ENCODE peak calls at places on chromosome 6, in ten cellular contexts. C is CD8-positive, alpha-beta memory T cell; U is Right ventricle myocardium inferior; L is AG04450; I is GM23338; O is SW480; M is NCI-H524; P is stimulated activated CD4-positive, alpha-beta T cell treated with anti-CD3 and anti-CD28 coated beads, Interleukin-15, amount 100 ng/mL, for 24 hours; W is NCI-H2171 treated with DMSO at 0.1 percent for 48 hours; G is kidney epithelial cell. N is an unnamed sample.

GRCh38 chr6:142323377-142323776 is 21.6 kb downstream of the ADGRG6 start:
- DNase-seq in C (no peak), U (no peak), L (no peak), I (no peak), O (peak), M (no peak), P (no peak), W (peak), G (no peak), N (peak)

GRCh38 chr6:42372699-42373098 is 79.0 kb downstream of the TRERF1 start:
- DNase-seq in C (no peak), U (no peak), L (no peak), I (no peak), O (no peak), M (no peak), P (no peak), W (no peak), G (no peak), N (no peak)

GRCh38 chr6:125142614-125143013 is 11.0 kb upstream of the TPD52L1 start:
- DNase-seq in C (no peak), U (no peak), L (no peak), I (no peak), O (no peak), M (no peak), P (no peak), W (no peak), G (no peak), N (no peak)

GRCh38 chr6:45458672-45459071 is 80.9 kb upstream of the SUPT3H start:
- DNase-seq in C (no peak), U (no peak), L (no peak), I (no peak), O (no peak), M (no peak), P (no peak), W (no peak), G (no peak), N (no peak)

GRCh38 chr6:24140572-24140971 is 14.6 kb downstream of the NRSN1 start:
- DNase-seq in C (no peak), U (peak), L (no peak), I (peak), O (no peak), M (no peak), P (no peak), W (no peak), G (no peak), N (no peak)

GRCh38 chr6:15266423-15266996 is 20.6 kb downstream of the JARID2 start:
- DNase-seq in C (no peak), U (no peak), L (no peak), I (peak), O (no peak), M (no peak), P (no peak), W (no peak), G (no peak), N (no peak)

GRCh38 chr6:105769987-105770386 is 316.1 kb upstream of the PRDM1 start:
- DNase-seq in C (no peak), U (no peak), L (no peak), I (no peak), O (no peak), M (no peak), P (no peak), W (no peak), G (peak), N (no peak)

GRCh38 chr6:153489479-153489878 is 358.4 kb upstream of the RGS17 start:
- DNase-seq in C (no peak), U (no peak), L (no peak), I (no peak), O (no peak), M (no peak), P (no peak), W (no peak), G (no peak), N (no peak)

GRCh38 chr6:31209137-31209536 is 38.7 kb upstream of the POU5F1 start:
- DNase-seq in C (no peak), U (no peak), L (no peak), I (no peak), O (no peak), M (no peak), P (no peak), W (no peak), G (no peak), N (no peak)

GRCh38 chr6:64890609-64891008 is 816.4 kb downstream of the EYS start:
- DNase-seq in C (no peak), U (no peak), L (no peak), I (no peak), O (no peak), M (no peak), P (no peak), W (no peak), G (no peak), N (peak)

GRCh38 chr6:125114248-125114858 is 39.2 kb upstream of the TPD52L1 start:
- DNase-seq in C (no peak), U (no peak), L (no peak), I (peak), O (peak), M (peak), P (peak), W (peak), G (no peak), N (no peak)

GRCh38 chr6:163612200-163612599 is 197.7 kb downstream of the QKI start:
- DNase-seq in C (no peak), U (no peak), L (no peak), I (no peak), O (no peak), M (no peak), P (no peak), W (no peak), G (no peak), N (no peak)

GRCh38 chr6:45504947-45505346 is 127.2 kb upstream of the SUPT3H start:
- DNase-seq in C (no peak), U (peak), L (peak), I (peak), O (peak), M (no peak), P (no peak), W (no peak), G (peak), N (no peak)

GRCh38 chr6:100188754-100189153 is 194.7 kb upstream of the MCHR2 start:
- DNase-seq in C (no peak), U (no peak), L (no peak), I (no peak), O (no peak), M (no peak), P (no peak), W (no peak), G (no peak), N (no peak)

GRCh38 chr6:37516920-37517405 is 17.3 kb upstream of the CCDC167 start:
- DNase-seq in C (no peak), U (no peak), L (no peak), I (no peak), O (no peak), M (no peak), P (peak), W (peak), G (no peak), N (peak)

GRCh38 chr6:24584390-24584735 is 61.6 kb downstream of the KIAA0319 start:
- DNase-seq in C (no peak), U (no peak), L (no peak), I (no peak), O (no peak), M (peak), P (no peak), W (peak), G (no peak), N (no peak)

GRCh38 chr6:30411515-30412207 is 66.7 kb downstream of the RPP21 start:
- DNase-seq in C (peak), U (no peak), L (peak), I (peak), O (peak), M (peak), P (peak), W (peak), G (no peak), N (no peak)

GRCh38 chr6:121608270-121608669 is 172.8 kb downstream of the GJA1 start:
- DNase-seq in C (no peak), U (no peak), L (no peak), I (no peak), O (no peak), M (no peak), P (no peak), W (no peak), G (no peak), N (no peak)

GRCh38 chr6:28240517-28240916 is 11.6 kb downstream of the ZKSCAN4 start:
- DNase-seq in C (no peak), U (no peak), L (no peak), I (no peak), O (no peak), M (no peak), P (no peak), W (no peak), G (no peak), N (no peak)

GRCh38 chr6:21953831-21954801 is 342.7 kb downstream of the PRL start:
- DNase-seq in C (no peak), U (no peak), L (peak), I (peak), O (peak), M (peak), P (no peak), W (peak), G (no peak), N (peak)

GRCh38 chr6:145091102-145091826 is 644.1 kb downstream of the EPM2A start:
- DNase-seq in C (no peak), U (no peak), L (no peak), I (no peak), O (no peak), M (no peak), P (no peak), W (no peak), G (no peak), N (no peak)

GRCh38 chr6:50819906-50820589 is 1.4 kb downstream of the TFAP2B start:
- DNase-seq in C (no peak), U (no peak), L (no peak), I (peak), O (no peak), M (no peak), P (no peak), W (no peak), G (no peak), N (no peak)

GRCh38 chr6:164276211-164276610 is 861.7 kb downstream of the QKI start:
- DNase-seq in C (no peak), U (no peak), L (no peak), I (no peak), O (no peak), M (no peak), P (no peak), W (no peak), G (no peak), N (no peak)

GRCh38 chr6:111843347-111844147 is 29.7 kb downstream of the FYN start:
- DNase-seq in C (peak), U (no peak), L (no peak), I (no peak), O (peak), M (no peak), P (peak), W (no peak), G (no peak), N (no peak)

GRCh38 chr6:28653876-28654275 is 128.2 kb downstream of the GPX5 start:
- DNase-seq in C (no peak), U (no peak), L (no peak), I (no peak), O (no peak), M (no peak), P (no peak), W (no peak), G (no peak), N (no peak)

GRCh38 chr6:86192123-86192522 is 549.4 kb upstream of the SYNCRIP start:
- DNase-seq in C (no peak), U (no peak), L (no peak), I (peak), O (peak), M (peak), P (no peak), W (peak), G (no peak), N (peak)

GRCh38 chr6:16409531-16410441 is 171.4 kb downstream of the GMPR start:
- DNase-seq in C (peak), U (peak), L (no peak), I (peak), O (peak), M (peak), P (peak), W (peak), G (no peak), N (no peak)

GRCh38 chr6:81384921-81385320 is 367.6 kb downstream of the TENT5A start:
- DNase-seq in C (no peak), U (no peak), L (no peak), I (no peak), O (no peak), M (no peak), P (no peak), W (no peak), G (no peak), N (no peak)

GRCh38 chr6:81939774-81940165 is 187.3 kb upstream of the TENT5A start:
- DNase-seq in C (no peak), U (no peak), L (no peak), I (no peak), O (no peak), M (no peak), P (no peak), W (no peak), G (no peak), N (no peak)

GRCh38 chr6:148629910-148630470 is 116.8 kb upstream of the UST start:
- DNase-seq in C (no peak), U (no peak), L (no peak), I (no peak), O (no peak), M (no peak), P (no peak), W (no peak), G (no peak), N (no peak)

GRCh38 chr6:168546173-168546572 is 105.2 kb downstream of the SMOC2 start:
- DNase-seq in C (no peak), U (no peak), L (no peak), I (no peak), O (no peak), M (no peak), P (no peak), W (no peak), G (no peak), N (no peak)

GRCh38 chr6:137761072-137761471 is 106.0 kb upstream of the TNFAIP3 start:
- DNase-seq in C (no peak), U (no peak), L (no peak), I (no peak), O (no peak), M (no peak), P (no peak), W (no peak), G (no peak), N (no peak)

GRCh38 chr6:71211799-71212198 is 76.8 kb upstream of the OGFRL1 start:
- DNase-seq in C (no peak), U (no peak), L (no peak), I (no peak), O (no peak), M (no peak), P (no peak), W (no peak), G (no peak), N (no peak)

GRCh38 chr6:29696147-29697129 is 15.5 kb upstream of the ZFP57 start:
- DNase-seq in C (no peak), U (no peak), L (no peak), I (peak), O (no peak), M (no peak), P (peak), W (no peak), G (no peak), N (no peak)

GRCh38 chr6:158206740-158207451 is 38.7 kb downstream of the GTF2H5 start:
- DNase-seq in C (no peak), U (no peak), L (no peak), I (no peak), O (no peak), M (no peak), P (peak), W (no peak), G (no peak), N (no peak)

GRCh38 chr6:90753820-90754604 is 167.1 kb upstream of the MAP3K7 start:
- DNase-seq in C (no peak), U (no peak), L (no peak), I (no peak), O (no peak), M (no peak), P (no peak), W (no peak), G (no peak), N (no peak)

GRCh38 chr6:21826031-21826430 is 232.5 kb downstream of the SOX4 start:
- DNase-seq in C (no peak), U (no peak), L (no peak), I (peak), O (peak), M (no peak), P (no peak), W (no peak), G (peak), N (no peak)